ENCODE peak calls at places on chromosomes 3 and 15, in ten cellular contexts. One of them, this sample, is unnamed.

GRCh38 chr3:158105710-158106438 is at the start of gene SHOX2:
- DNase-seq in HuH-7: peak; percentile 29
- DNase-seq in lower leg skin: peak; percentile 93
- DNase-seq in H4: peak; percentile 55
- DNase-seq in NCI-H2171 treated with DMSO at 0.1 percent for 48 hours: peak; percentile 71
- DNase-seq in activated effector memory CD4-positive, alpha-beta T cell treated with anti-CD3 and anti-CD28 coated beads, Interleukin-2, amount 50 U/mL, for 16 hours: peak; percentile 70
- DNase-seq in stimulated activated CD8-positive, alpha-beta memory T cell treated with anti-CD3 and anti-CD28 coated beads, Interleukin-15, amount 100 ng/mL, for 24 hours: no peak
- DNase-seq in mucosa of gallbladder: no peak
- DNase-seq in hypothalamus: no peak
- DNase-seq in B cell: no peak
- DNase-seq in this sample: peak; percentile 70

GRCh38 chr3:152209776-152210175 is 59.0 kb upstream of the MBNL1 start:
- DNase-seq in lower leg skin: no peak
- DNase-seq in NCI-H2171 treated with DMSO at 0.1 percent for 48 hours: no peak
- DNase-seq in H4: no peak
- DNase-seq in activated effector memory CD4-positive, alpha-beta T cell treated with anti-CD3 and anti-CD28 coated beads, Interleukin-2, amount 50 U/mL, for 16 hours: no peak
- DNase-seq in B cell: no peak
- DNase-seq in hypothalamus: no peak
- DNase-seq in mucosa of gallbladder: no peak
- DNase-seq in HuH-7: no peak
- DNase-seq in stimulated activated CD8-positive, alpha-beta memory T cell treated with anti-CD3 and anti-CD28 coated beads, Interleukin-15, amount 100 ng/mL, for 24 hours: no peak
- DNase-seq in this sample: no peak

GRCh38 chr15:42692997-42693396 is 43.9 kb downstream of the CDAN1 start:
- DNase-seq in activated effector memory CD4-positive, alpha-beta T cell treated with anti-CD3 and anti-CD28 coated beads, Interleukin-2, amount 50 U/mL, for 16 hours: no peak
- DNase-seq in stimulated activated CD8-positive, alpha-beta memory T cell treated with anti-CD3 and anti-CD28 coated beads, Interleukin-15, amount 100 ng/mL, for 24 hours: no peak
- DNase-seq in H4: no peak
- DNase-seq in HuH-7: no peak
- DNase-seq in NCI-H2171 treated with DMSO at 0.1 percent for 48 hours: no peak
- DNase-seq in B cell: no peak
- DNase-seq in mucosa of gallbladder: no peak
- DNase-seq in lower leg skin: peak; percentile 78
- DNase-seq in hypothalamus: no peak
- DNase-seq in this sample: no peak

GRCh38 chr3:169146112-169146665 is 517.3 kb downstream of the MECOM start:
- DNase-seq in H4: peak; percentile 57
- DNase-seq in stimulated activated CD8-positive, alpha-beta memory T cell treated with anti-CD3 and anti-CD28 coated beads, Interleukin-15, amount 100 ng/mL, for 24 hours: no peak
- DNase-seq in NCI-H2171 treated with DMSO at 0.1 percent for 48 hours: no peak
- DNase-seq in HuH-7: peak; percentile 31
- DNase-seq in mucosa of gallbladder: peak; percentile 32
- DNase-seq in activated effector memory CD4-positive, alpha-beta T cell treated with anti-CD3 and anti-CD28 coated beads, Interleukin-2, amount 50 U/mL, for 16 hours: no peak
- DNase-seq in hypothalamus: no peak
- DNase-seq in B cell: peak; percentile 23
- DNase-seq in lower leg skin: peak; percentile 82
- DNase-seq in this sample: peak; percentile 76

GRCh38 chr15:71844916-71845315 is 34.6 kb downstream of the NR2E3 start:
- DNase-seq in NCI-H2171 treated with DMSO at 0.1 percent for 48 hours: no peak
- DNase-seq in B cell: no peak
- DNase-seq in H4: no peak
- DNase-seq in HuH-7: no peak
- DNase-seq in activated effector memory CD4-positive, alpha-beta T cell treated with anti-CD3 and anti-CD28 coated beads, Interleukin-2, amount 50 U/mL, for 16 hours: no peak
- DNase-seq in stimulated activated CD8-positive, alpha-beta memory T cell treated with anti-CD3 and anti-CD28 coated beads, Interleukin-15, amount 100 ng/mL, for 24 hours: no peak
- DNase-seq in hypothalamus: no peak
- DNase-seq in lower leg skin: no peak
- DNase-seq in mucosa of gallbladder: no peak
- DNase-seq in this sample: no peak

GRCh38 chr3:173397161-173398110 is at the start of gene NLGN1:
- DNase-seq in B cell: peak; percentile 23
- DNase-seq in mucosa of gallbladder: peak; percentile 67
- DNase-seq in activated effector memory CD4-positive, alpha-beta T cell treated with anti-CD3 and anti-CD28 coated beads, Interleukin-2, amount 50 U/mL, for 16 hours: no peak
- DNase-seq in stimulated activated CD8-positive, alpha-beta memory T cell treated with anti-CD3 and anti-CD28 coated beads, Interleukin-15, amount 100 ng/mL, for 24 hours: no peak
- DNase-seq in lower leg skin: peak; percentile 91
- DNase-seq in NCI-H2171 treated with DMSO at 0.1 percent for 48 hours: peak; percentile 38
- DNase-seq in HuH-7: peak; percentile 55
- DNase-seq in H4: peak; percentile 65
- DNase-seq in hypothalamus: peak; percentile 73
- DNase-seq in this sample: peak; percentile 84

GRCh38 chr3:129888739-129889138 is 4.8 kb downstream of the TMCC1 start:
- DNase-seq in HuH-7: no peak
- DNase-seq in H4: peak; percentile 91
- DNase-seq in lower leg skin: no peak
- DNase-seq in NCI-H2171 treated with DMSO at 0.1 percent for 48 hours: no peak
- DNase-seq in B cell: no peak
- DNase-seq in hypothalamus: no peak
- DNase-seq in activated effector memory CD4-positive, alpha-beta T cell treated with anti-CD3 and anti-CD28 coated beads, Interleukin-2, amount 50 U/mL, for 16 hours: no peak
- DNase-seq in stimulated activated CD8-positive, alpha-beta memory T cell treated with anti-CD3 and anti-CD28 coated beads, Interleukin-15, amount 100 ng/mL, for 24 hours: no peak
- DNase-seq in mucosa of gallbladder: no peak
- DNase-seq in this sample: no peak

GRCh38 chr3:160005004-160005403 is 16.4 kb downstream of the IL12A start:
- DNase-seq in stimulated activated CD8-positive, alpha-beta memory T cell treated with anti-CD3 and anti-CD28 coated beads, Interleukin-15, amount 100 ng/mL, for 24 hours: no peak
- DNase-seq in H4: no peak
- DNase-seq in activated effector memory CD4-positive, alpha-beta T cell treated with anti-CD3 and anti-CD28 coated beads, Interleukin-2, amount 50 U/mL, for 16 hours: no peak
- DNase-seq in mucosa of gallbladder: no peak
- DNase-seq in hypothalamus: no peak
- DNase-seq in B cell: no peak
- DNase-seq in lower leg skin: no peak
- DNase-seq in NCI-H2171 treated with DMSO at 0.1 percent for 48 hours: no peak
- DNase-seq in HuH-7: no peak
- DNase-seq in this sample: no peak

GRCh38 chr3:173893066-173893465 is 495.5 kb downstream of the NLGN1 start:
- DNase-seq in mucosa of gallbladder: no peak
- DNase-seq in HuH-7: no peak
- DNase-seq in NCI-H2171 treated with DMSO at 0.1 percent for 48 hours: no peak
- DNase-seq in hypothalamus: no peak
- DNase-seq in H4: no peak
- DNase-seq in activated effector memory CD4-positive, alpha-beta T cell treated with anti-CD3 and anti-CD28 coated beads, Interleukin-2, amount 50 U/mL, for 16 hours: no peak
- DNase-seq in lower leg skin: no peak
- DNase-seq in stimulated activated CD8-positive, alpha-beta memory T cell treated with anti-CD3 and anti-CD28 coated beads, Interleukin-15, amount 100 ng/mL, for 24 hours: no peak
- DNase-seq in B cell: no peak
- DNase-seq in this sample: no peak

GRCh38 chr15:74783072-74783807 is 1.4 kb downstream of the CSK start:
- DNase-seq in NCI-H2171 treated with DMSO at 0.1 percent for 48 hours: no peak
- DNase-seq in activated effector memory CD4-positive, alpha-beta T cell treated with anti-CD3 and anti-CD28 coated beads, Interleukin-2, amount 50 U/mL, for 16 hours: peak; percentile 75
- DNase-seq in stimulated activated CD8-positive, alpha-beta memory T cell treated with anti-CD3 and anti-CD28 coated beads, Interleukin-15, amount 100 ng/mL, for 24 hours: no peak
- DNase-seq in HuH-7: no peak
- DNase-seq in mucosa of gallbladder: no peak
- DNase-seq in B cell: no peak
- DNase-seq in lower leg skin: no peak
- DNase-seq in hypothalamus: no peak
- DNase-seq in H4: no peak
- DNase-seq in this sample: no peak

GRCh38 chr3:23576379-23576959 is 229.3 kb upstream of the UBE2E1 start:
- DNase-seq in lower leg skin: no peak
- DNase-seq in stimulated activated CD8-positive, alpha-beta memory T cell treated with anti-CD3 and anti-CD28 coated beads, Interleukin-15, amount 100 ng/mL, for 24 hours: no peak
- DNase-seq in NCI-H2171 treated with DMSO at 0.1 percent for 48 hours: no peak
- DNase-seq in activated effector memory CD4-positive, alpha-beta T cell treated with anti-CD3 and anti-CD28 coated beads, Interleukin-2, amount 50 U/mL, for 16 hours: no peak
- DNase-seq in mucosa of gallbladder: no peak
- DNase-seq in hypothalamus: no peak
- DNase-seq in HuH-7: no peak
- DNase-seq in B cell: no peak
- DNase-seq in H4: no peak
- DNase-seq in this sample: no peak

GRCh38 chr3:143120716-143121239 is 1.2 kb downstream of the CHST2 start:
- DNase-seq in mucosa of gallbladder: no peak
- DNase-seq in hypothalamus: no peak
- DNase-seq in HuH-7: no peak
- DNase-seq in activated effector memory CD4-positive, alpha-beta T cell treated with anti-CD3 and anti-CD28 coated beads, Interleukin-2, amount 50 U/mL, for 16 hours: peak; percentile 76
- DNase-seq in lower leg skin: no peak
- DNase-seq in NCI-H2171 treated with DMSO at 0.1 percent for 48 hours: peak; percentile 14
- DNase-seq in H4: no peak
- DNase-seq in stimulated activated CD8-positive, alpha-beta memory T cell treated with anti-CD3 and anti-CD28 coated beads, Interleukin-15, amount 100 ng/mL, for 24 hours: peak; percentile 15
- DNase-seq in B cell: peak; percentile 75
- DNase-seq in this sample: peak; percentile 47

GRCh38 chr3:11539677-11540076 is 104.0 kb downstream of the VGLL4 start:
- DNase-seq in stimulated activated CD8-positive, alpha-beta memory T cell treated with anti-CD3 and anti-CD28 coated beads, Interleukin-15, amount 100 ng/mL, for 24 hours: no peak
- DNase-seq in HuH-7: no peak
- DNase-seq in NCI-H2171 treated with DMSO at 0.1 percent for 48 hours: no peak
- DNase-seq in hypothalamus: no peak
- DNase-seq in mucosa of gallbladder: no peak
- DNase-seq in B cell: no peak
- DNase-seq in lower leg skin: peak; percentile 82
- DNase-seq in H4: no peak
- DNase-seq in activated effector memory CD4-positive, alpha-beta T cell treated with anti-CD3 and anti-CD28 coated beads, Interleukin-2, amount 50 U/mL, for 16 hours: no peak
- DNase-seq in this sample: no peak

GRCh38 chr15:43509002-43509922 is 8.1 kb upstream of the MAP1A start:
- DNase-seq in HuH-7: no peak
- DNase-seq in NCI-H2171 treated with DMSO at 0.1 percent for 48 hours: peak; percentile 26
- DNase-seq in hypothalamus: no peak
- DNase-seq in stimulated activated CD8-positive, alpha-beta memory T cell treated with anti-CD3 and anti-CD28 coated beads, Interleukin-15, amount 100 ng/mL, for 24 hours: no peak
- DNase-seq in H4: peak; percentile 3
- DNase-seq in activated effector memory CD4-positive, alpha-beta T cell treated with anti-CD3 and anti-CD28 coated beads, Interleukin-2, amount 50 U/mL, for 16 hours: no peak
- DNase-seq in lower leg skin: peak; percentile 86
- DNase-seq in B cell: no peak
- DNase-seq in mucosa of gallbladder: no peak
- DNase-seq in this sample: no peak

GRCh38 chr15:42207674-42208579 is at the start of gene VPS39:
- DNase-seq in hypothalamus: peak; percentile 84
- DNase-seq in H4: peak; percentile 79
- DNase-seq in HuH-7: peak; percentile 68
- DNase-seq in activated effector memory CD4-positive, alpha-beta T cell treated with anti-CD3 and anti-CD28 coated beads, Interleukin-2, amount 50 U/mL, for 16 hours: peak; percentile 94
- DNase-seq in mucosa of gallbladder: peak; percentile 81
- DNase-seq in stimulated activated CD8-positive, alpha-beta memory T cell treated with anti-CD3 and anti-CD28 coated beads, Interleukin-15, amount 100 ng/mL, for 24 hours: peak; percentile 58
- DNase-seq in B cell: peak; percentile 81
- DNase-seq in lower leg skin: peak; percentile 95
- DNase-seq in NCI-H2171 treated with DMSO at 0.1 percent for 48 hours: peak; percentile 87
- DNase-seq in this sample: peak; percentile 90

GRCh38 chr3:4751057-4752051 is 227.9 kb upstream of the BHLHE40 start:
- DNase-seq in B cell: no peak
- DNase-seq in mucosa of gallbladder: peak; percentile 28
- DNase-seq in hypothalamus: no peak
- DNase-seq in H4: peak; percentile 30
- DNase-seq in NCI-H2171 treated with DMSO at 0.1 percent for 48 hours: no peak
- DNase-seq in lower leg skin: peak; percentile 72
- DNase-seq in stimulated activated CD8-positive, alpha-beta memory T cell treated with anti-CD3 and anti-CD28 coated beads, Interleukin-15, amount 100 ng/mL, for 24 hours: no peak
- DNase-seq in HuH-7: no peak
- DNase-seq in activated effector memory CD4-positive, alpha-beta T cell treated with anti-CD3 and anti-CD28 coated beads, Interleukin-2, amount 50 U/mL, for 16 hours: no peak
- DNase-seq in this sample: no peak

GRCh38 chr3:179655236-179655635 is 2.4 kb downstream of the USP13 start:
- DNase-seq in NCI-H2171 treated with DMSO at 0.1 percent for 48 hours: no peak
- DNase-seq in B cell: no peak
- DNase-seq in activated effector memory CD4-positive, alpha-beta T cell treated with anti-CD3 and anti-CD28 coated beads, Interleukin-2, amount 50 U/mL, for 16 hours: no peak
- DNase-seq in stimulated activated CD8-positive, alpha-beta memory T cell treated with anti-CD3 and anti-CD28 coated beads, Interleukin-15, amount 100 ng/mL, for 24 hours: no peak
- DNase-seq in hypothalamus: no peak
- DNase-seq in lower leg skin: no peak
- DNase-seq in mucosa of gallbladder: no peak
- DNase-seq in HuH-7: no peak
- DNase-seq in H4: no peak
- DNase-seq in this sample: no peak

GRCh38 chr3:156489462-156489911 is 65.4 kb downstream of the SSR3 start:
- DNase-seq in B cell: no peak
- DNase-seq in stimulated activated CD8-positive, alpha-beta memory T cell treated with anti-CD3 and anti-CD28 coated beads, Interleukin-15, amount 100 ng/mL, for 24 hours: no peak
- DNase-seq in HuH-7: no peak
- DNase-seq in mucosa of gallbladder: no peak
- DNase-seq in NCI-H2171 treated with DMSO at 0.1 percent for 48 hours: no peak
- DNase-seq in activated effector memory CD4-positive, alpha-beta T cell treated with anti-CD3 and anti-CD28 coated beads, Interleukin-2, amount 50 U/mL, for 16 hours: no peak
- DNase-seq in hypothalamus: no peak
- DNase-seq in H4: no peak
- DNase-seq in lower leg skin: no peak
- DNase-seq in this sample: no peak

GRCh38 chr15:82870727-82871576 is 61.5 kb downstream of the WHAMM start:
- DNase-seq in H4: no peak
- DNase-seq in mucosa of gallbladder: peak; percentile 17
- DNase-seq in B cell: no peak
- DNase-seq in activated effector memory CD4-positive, alpha-beta T cell treated with anti-CD3 and anti-CD28 coated beads, Interleukin-2, amount 50 U/mL, for 16 hours: no peak
- DNase-seq in NCI-H2171 treated with DMSO at 0.1 percent for 48 hours: no peak
- DNase-seq in hypothalamus: no peak
- DNase-seq in stimulated activated CD8-positive, alpha-beta memory T cell treated with anti-CD3 and anti-CD28 coated beads, Interleukin-15, amount 100 ng/mL, for 24 hours: no peak
- DNase-seq in lower leg skin: peak; percentile 42
- DNase-seq in HuH-7: no peak
- DNase-seq in this sample: peak; percentile 47

GRCh38 chr15:87743557-87743956 is 513.0 kb downstream of the NTRK3 start:
- DNase-seq in stimulated activated CD8-positive, alpha-beta memory T cell treated with anti-CD3 and anti-CD28 coated beads, Interleukin-15, amount 100 ng/mL, for 24 hours: no peak
- DNase-seq in HuH-7: no peak
- DNase-seq in H4: no peak
- DNase-seq in activated effector memory CD4-positive, alpha-beta T cell treated with anti-CD3 and anti-CD28 coated beads, Interleukin-2, amount 50 U/mL, for 16 hours: no peak
- DNase-seq in lower leg skin: no peak
- DNase-seq in mucosa of gallbladder: no peak
- DNase-seq in NCI-H2171 treated with DMSO at 0.1 percent for 48 hours: no peak
- DNase-seq in B cell: no peak
- DNase-seq in hypothalamus: no peak
- DNase-seq in this sample: peak; percentile 13

GRCh38 chr15:74963213-74963612 is 6.6 kb upstream of the RPP25 start:
- DNase-seq in stimulated activated CD8-positive, alpha-beta memory T cell treated with anti-CD3 and anti-CD28 coated beads, Interleukin-15, amount 100 ng/mL, for 24 hours: no peak
- DNase-seq in NCI-H2171 treated with DMSO at 0.1 percent for 48 hours: no peak
- DNase-seq in H4: no peak
- DNase-seq in hypothalamus: no peak
- DNase-seq in mucosa of gallbladder: no peak
- DNase-seq in activated effector memory CD4-positive, alpha-beta T cell treated with anti-CD3 and anti-CD28 coated beads, Interleukin-2, amount 50 U/mL, for 16 hours: no peak
- DNase-seq in B cell: no peak
- DNase-seq in lower leg skin: no peak
- DNase-seq in HuH-7: no peak
- DNase-seq in this sample: no peak

GRCh38 chr3:174330303-174330702 is 528.8 kb upstream of the NAALADL2 start:
- DNase-seq in hypothalamus: no peak
- DNase-seq in B cell: no peak
- DNase-seq in stimulated activated CD8-positive, alpha-beta memory T cell treated with anti-CD3 and anti-CD28 coated beads, Interleukin-15, amount 100 ng/mL, for 24 hours: no peak
- DNase-seq in lower leg skin: no peak
- DNase-seq in H4: peak; percentile 17
- DNase-seq in mucosa of gallbladder: no peak
- DNase-seq in HuH-7: no peak
- DNase-seq in activated effector memory CD4-positive, alpha-beta T cell treated with anti-CD3 and anti-CD28 coated beads, Interleukin-2, amount 50 U/mL, for 16 hours: no peak
- DNase-seq in NCI-H2171 treated with DMSO at 0.1 percent for 48 hours: no peak
- DNase-seq in this sample: peak; percentile 83

GRCh38 chr3:45131201-45131600 is 15.0 kb downstream of the CDCP1 start:
- DNase-seq in lower leg skin: no peak
- DNase-seq in mucosa of gallbladder: no peak
- DNase-seq in activated effector memory CD4-positive, alpha-beta T cell treated with anti-CD3 and anti-CD28 coated beads, Interleukin-2, amount 50 U/mL, for 16 hours: no peak
- DNase-seq in H4: no peak
- DNase-seq in NCI-H2171 treated with DMSO at 0.1 percent for 48 hours: no peak
- DNase-seq in HuH-7: no peak
- DNase-seq in stimulated activated CD8-positive, alpha-beta memory T cell treated with anti-CD3 and anti-CD28 coated beads, Interleukin-15, amount 100 ng/mL, for 24 hours: no peak
- DNase-seq in hypothalamus: no peak
- DNase-seq in B cell: no peak
- DNase-seq in this sample: no peak

GRCh38 chr3:119918992-119919933 is 137.4 kb downstream of the NR1I2 start:
- DNase-seq in lower leg skin: no peak
- DNase-seq in HuH-7: no peak
- DNase-seq in NCI-H2171 treated with DMSO at 0.1 percent for 48 hours: no peak
- DNase-seq in H4: no peak
- DNase-seq in hypothalamus: no peak
- DNase-seq in activated effector memory CD4-positive, alpha-beta T cell treated with anti-CD3 and anti-CD28 coated beads, Interleukin-2, amount 50 U/mL, for 16 hours: no peak
- DNase-seq in B cell: no peak
- DNase-seq in stimulated activated CD8-positive, alpha-beta memory T cell treated with anti-CD3 and anti-CD28 coated beads, Interleukin-15, amount 100 ng/mL, for 24 hours: no peak
- DNase-seq in mucosa of gallbladder: no peak
- DNase-seq in this sample: no peak